ENCODE peak calls at places on chromosomes 11 and 22, in ten cellular contexts. W is ovary, M is AG10803, C is fibroblast of the aortic adventitia, B is HCT116, P is psoas muscle, X is HL-60, U is endothelial cell, L is kidney epithelial cell, I is astrocyte. D is an unnamed sample.

GRCh38 chr11:12315024-12315423 is 62.3 kb upstream of the PARVA start:
- DNase-seq in W (no peak), M (no peak), C (no peak), B (no peak), P (no peak), X (no peak), U (no peak), L (no peak), I (no peak), D (no peak)

GRCh38 chr11:74702383-74703007 is 28.7 kb downstream of the CHRDL2 start:
- DNase-seq in W (peak; percentile 71), M (peak; percentile 68), C (peak; percentile 80), B (peak; percentile 38), P (peak; percentile 60), X (no peak), U (peak; percentile 80), L (no peak), I (peak; percentile 34), D (no peak)

GRCh38 chr11:11620966-11621880 is 582 bp downstream of the GALNT18 start:
- DNase-seq in W (peak; percentile 63), M (peak; percentile 5), C (peak; percentile 11), B (no peak), P (peak; percentile 37), X (no peak), U (no peak), L (no peak), I (peak; percentile 17), D (no peak)

GRCh38 chr11:7600205-7600775 is 73.0 kb downstream of the CYB5R2 start:
- DNase-seq in W (no peak), M (peak; percentile 95), C (peak; percentile 93), B (peak; percentile 18), P (peak; percentile 56), X (peak; percentile 65), U (peak; percentile 39), L (peak; percentile 39), I (no peak), D (no peak)

GRCh38 chr11:74142624-74143023 is 28.2 kb downstream of the C2CD3 start:
- DNase-seq in W (no peak), M (no peak), C (no peak), B (no peak), P (no peak), X (no peak), U (no peak), L (no peak), I (peak; percentile 70), D (no peak)

GRCh38 chr11:61056566-61056965 is 45.7 kb upstream of the CD5 start:
- DNase-seq in W (no peak), M (no peak), C (no peak), B (no peak), P (no peak), X (no peak), U (no peak), L (no peak), I (no peak), D (no peak)

GRCh38 chr11:25734592-25735211 is 597.2 kb upstream of the ANO3 start:
- DNase-seq in W (no peak), M (no peak), C (peak; percentile 47), B (no peak), P (no peak), X (no peak), U (peak; percentile 30), L (peak; percentile 10), I (peak; percentile 3), D (no peak)

GRCh38 chr11:17473071-17473744 is 3.4 kb downstream of the ABCC8 start:
- DNase-seq in W (no peak), M (no peak), C (no peak), B (peak; percentile 68), P (no peak), X (no peak), U (peak; percentile 66), L (no peak), I (no peak), D (peak; percentile 2)

GRCh38 chr11:33987975-33988580 is 63.5 kb upstream of the CAPRIN1 start:
- DNase-seq in W (peak; percentile 62), M (peak; percentile 84), C (peak; percentile 88), B (peak; percentile 79), P (peak; percentile 53), X (peak; percentile 71), U (peak; percentile 82), L (peak; percentile 34), I (peak; percentile 60), D (peak; percentile 39)

GRCh38 chr11:66846671-66847091 is 3.4 kb downstream of the RCE1 start:
- DNase-seq in W (peak; percentile 34), M (no peak), C (no peak), B (no peak), P (no peak), X (no peak), U (no peak), L (no peak), I (no peak), D (no peak)

GRCh38 chr22:26579331-26579886 is 10.5 kb downstream of the TPST2 start:
- DNase-seq in W (no peak), M (no peak), C (no peak), B (no peak), P (no peak), X (no peak), U (no peak), L (no peak), I (no peak), D (no peak)

GRCh38 chr11:69055212-69055586 is 6.5 kb downstream of the TPCN2 start:
- DNase-seq in W (no peak), M (no peak), C (no peak), B (no peak), P (no peak), X (no peak), U (no peak), L (no peak), I (no peak), D (no peak)

DNA sequence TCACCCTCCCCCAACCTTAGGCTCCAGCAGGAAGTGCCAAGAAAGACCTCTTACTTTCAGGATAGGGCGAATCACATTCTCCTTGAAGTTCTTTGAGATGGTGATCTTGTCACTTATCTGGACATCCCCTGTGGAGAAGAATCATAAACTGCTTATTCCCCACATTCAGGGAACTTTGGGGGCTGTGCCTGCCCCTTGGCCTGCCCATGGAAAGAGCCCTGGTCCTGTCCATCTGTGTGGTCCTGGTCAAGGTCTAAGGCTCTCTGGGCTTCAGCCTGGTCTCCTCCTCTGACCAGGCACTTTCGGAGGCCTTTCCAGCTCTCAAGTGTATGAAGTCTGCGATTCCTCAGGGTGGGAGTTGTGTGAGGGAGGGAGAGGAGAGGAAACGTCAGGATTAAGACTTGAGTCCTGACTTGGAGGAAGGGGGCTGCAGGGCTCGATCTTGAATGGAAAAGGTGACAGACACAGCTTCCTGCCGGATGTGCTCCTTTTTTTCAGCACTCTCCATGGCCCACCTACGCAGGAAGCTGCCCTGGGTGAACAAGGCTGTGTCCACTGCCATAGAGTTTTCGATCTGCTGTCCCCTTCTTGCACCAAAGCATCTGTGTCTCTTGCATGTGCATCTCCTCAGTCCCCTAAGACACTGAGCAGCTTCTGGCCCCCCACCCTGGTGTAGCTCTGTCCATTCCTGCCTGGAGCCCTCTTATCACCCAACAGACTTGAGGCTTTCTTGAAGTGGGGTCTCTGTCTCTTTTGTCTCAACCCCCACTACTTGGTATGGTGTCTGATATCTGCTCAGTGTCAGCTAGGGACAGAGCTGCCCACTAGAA is 50.8 kb upstream of the PHOX2A start:
- DNase-seq in W (no peak), M (no peak), C (no peak), B (no peak), P (no peak), X (no peak), U (no peak), L (no peak), I (no peak), D (no peak)
- TF ChIP-seq CTCF in W (no peak), M (no peak), C (no peak), B (no peak), P (no peak), X (no peak), U (no peak), L (no peak), I (no peak), D (no peak)

GRCh38 chr11:64867748-64868462 is 10.5 kb downstream of the EHD1 start:
- DNase-seq in W (no peak), M (no peak), C (no peak), B (no peak), P (no peak), X (no peak), U (no peak), L (no peak), I (no peak), D (no peak)
- TF ChIP-seq CTCF in W (no peak), M (no peak), C (no peak), B (no peak), P (no peak), X (no peak), U (no peak), L (no peak), I (no peak), D (no peak)

GRCh38 chr22:31451709-31452571 is 37.7 kb downstream of the EIF4ENIF1 start:
- DNase-seq in W (no peak), M (peak; percentile 54), C (peak; percentile 53), B (peak; percentile 21), P (no peak), X (no peak), U (peak; percentile 6), L (peak; percentile 4), I (peak; percentile 44), D (no peak)
- TF ChIP-seq CTCF in W (no peak), M (peak; percentile 68), C (peak; percentile 62), B (peak; percentile 75), P (peak; percentile 37), X (peak; percentile 49), U (no peak), L (peak; percentile 76), I (peak; percentile 66), D (peak; percentile 85)

DNA sequence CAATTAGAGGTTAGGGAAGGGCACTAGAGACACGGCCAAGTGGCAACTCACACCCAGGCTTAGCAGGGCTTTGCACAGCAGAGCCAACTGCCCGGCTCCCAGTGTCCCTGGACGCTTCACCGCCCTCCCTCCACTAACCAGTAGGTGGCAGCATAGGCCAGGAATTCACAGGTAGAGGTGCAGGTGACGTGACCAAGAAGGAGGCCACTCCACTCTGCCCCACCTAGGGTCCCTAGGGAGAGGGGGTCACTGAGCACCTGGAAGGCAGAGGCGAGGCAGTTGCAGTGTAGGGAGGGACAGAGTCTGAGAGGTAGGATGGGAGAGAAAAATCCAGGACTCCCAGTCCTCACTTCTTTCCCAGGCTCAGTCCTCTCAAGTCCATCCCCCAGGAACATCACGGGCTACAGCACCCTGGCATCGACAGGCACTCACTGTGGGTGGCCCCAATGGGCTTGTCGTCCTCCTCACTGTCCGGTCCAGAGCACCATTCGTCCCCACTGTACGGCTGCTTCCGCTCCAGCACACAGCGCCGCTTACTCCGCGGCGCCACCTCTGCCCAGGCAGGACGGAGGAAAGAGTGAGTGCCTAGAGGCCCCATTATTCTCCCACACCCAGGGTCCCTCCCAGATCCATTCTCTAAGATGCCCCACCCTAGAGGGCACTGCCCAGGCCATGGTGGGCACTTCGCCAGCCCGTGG is 18.5 kb downstream of the BCL9L start:
- DNase-seq in W (peak; percentile 87), M (peak; percentile 65), C (peak; percentile 76), B (no peak), P (peak; percentile 83), X (no peak), U (peak; percentile 89), L (no peak), I (peak; percentile 20), D (no peak)
- TF ChIP-seq CTCF in W (peak; percentile 94), M (peak; percentile 88), C (peak; percentile 91), B (peak; percentile 87), P (peak; percentile 94), X (peak; percentile 94), U (peak; percentile 87), L (peak; percentile 86), I (peak; percentile 66), D (peak; percentile 86)

D was measured in retinal pigment epithelial cell.